ENCODE peak calls at places on chromosomes 6 and 20, in six cellular contexts. T is ascending aorta, Z is B cell, P is fibroblast of mammary gland, O is heart right ventricle, S is Caco-2. Q is an unnamed sample.

GRCh38 chr6:151288711-151289398 is 49.1 kb downstream of the AKAP12 start:
- DNase-seq in S (no peak), O (no peak), Z (no peak), T (no peak), P (no peak), Q (no peak)

GRCh38 chr6:139637766-139638165 is 263.3 kb upstream of the CITED2 start:
- DNase-seq in Z (no peak), S (no peak), P (no peak), T (no peak), O (no peak), Q (no peak)

GRCh38 chr20:58717278-58718091 is 24.9 kb downstream of the NPEPL1 start:
- DNase-seq in S (no peak), P (no peak), T (no peak), O (no peak), Z (no peak), Q (peak; percentile 15)

GRCh38 chr20:36082516-36082915 is 72.0 kb upstream of the EPB41L1 start:
- DNase-seq in O (no peak), T (no peak), P (no peak), S (peak; percentile 90), Z (no peak), Q (no peak)

GRCh38 chr6:166567107-166567506 is 19.4 kb downstream of the RAMACL start:
- DNase-seq in O (no peak), P (peak; percentile 100), Z (no peak), T (no peak), S (no peak), Q (no peak)

GRCh38 chr6:10451828-10452509 is 37.1 kb upstream of the TFAP2A start:
- DNase-seq in Z (no peak), T (no peak), O (no peak), P (peak; percentile 30), S (no peak), Q (no peak)

GRCh38 chr6:150667977-150668716 is 68.5 kb downstream of the PLEKHG1 start:
- DNase-seq in Z (no peak), O (peak; percentile 83), T (peak; percentile 61), S (peak; percentile 87), P (peak; percentile 72), Q (no peak)

GRCh38 chr6:108653864-108654402 is 93.2 kb downstream of the FOXO3 start:
- DNase-seq in P (peak; percentile 66), O (peak; percentile 61), T (no peak), Z (no peak), S (no peak), Q (no peak)

GRCh38 chr6:81304486-81304885 is 448.0 kb downstream of the TENT5A start:
- DNase-seq in Z (no peak), S (no peak), O (no peak), P (peak; percentile 22), T (no peak), Q (no peak)

GRCh38 chr20:11216451-11217314 is 542.9 kb upstream of the JAG1 start:
- DNase-seq in S (peak; percentile 86), P (no peak), T (no peak), Z (no peak), O (no peak), Q (no peak)

GRCh38 chr6:705047-705446 is 12.1 kb upstream of the EXOC2 start:
- DNase-seq in O (no peak), T (no peak), S (no peak), P (no peak), Z (no peak), Q (no peak)

GRCh38 chr20:4324611-4325238 is 309.4 kb upstream of the RNF24 start:
- DNase-seq in S (no peak), T (no peak), P (peak; percentile 16), Z (no peak), O (no peak), Q (no peak)

GRCh38 chr20:4876731-4877130 is 124.6 kb downstream of the SLC23A2 start:
- DNase-seq in Z (no peak), P (no peak), O (no peak), T (no peak), S (peak; percentile 57), Q (no peak)

GRCh38 chr6:74447013-74447412 is 751.0 kb downstream of the CD109 start:
- DNase-seq in S (no peak), P (peak; percentile 12), O (no peak), Z (no peak), T (no peak), Q (peak; percentile 41)

GRCh38 chr6:44826277-44826676 is 438.8 kb downstream of the CDC5L start:
- DNase-seq in O (no peak), T (no peak), P (no peak), S (no peak), Z (no peak), Q (no peak)

GRCh38 chr6:138331444-138331843 is 46.3 kb upstream of the SMIM28 start:
- DNase-seq in T (no peak), Z (no peak), O (no peak), S (no peak), P (no peak), Q (no peak)

GRCh38 chr6:2831392-2831791 is 10.3 kb downstream of the SERPINB1 start:
- DNase-seq in O (no peak), P (no peak), Z (no peak), S (no peak), T (no peak), Q (no peak)

GRCh38 chr6:141790921-141791320 is 341.8 kb upstream of the GJE1 start:
- DNase-seq in T (no peak), O (no peak), P (no peak), Z (no peak), S (no peak), Q (no peak)

GRCh38 chr6:36382976-36383375 is 4.5 kb downstream of the ETV7 start:
- DNase-seq in Z (no peak), S (no peak), T (no peak), P (no peak), O (no peak), Q (no peak)

GRCh38 chr6:91539451-91539850 is 952.6 kb upstream of the MAP3K7 start:
- DNase-seq in Z (no peak), T (no peak), P (no peak), O (no peak), S (no peak), Q (no peak)

GRCh38 chr6:19873031-19873430 is 35.9 kb downstream of the ID4 start:
- DNase-seq in S (no peak), T (no peak), O (no peak), Z (no peak), P (peak; percentile 5), Q (no peak)

GRCh38 chr20:36854343-36855240 is 21.3 kb upstream of the TLDC2 start:
- DNase-seq in T (no peak), P (peak; percentile 42), Z (no peak), O (peak; percentile 54), S (no peak), Q (no peak)

GRCh38 chr6:82588020-82588419 is 224.4 kb downstream of the TPBG start:
- DNase-seq in S (peak; percentile 35), P (peak; percentile 19), Z (no peak), O (no peak), T (no peak), Q (no peak)

GRCh38 chr20:8693709-8694108 is 375.2 kb upstream of the PLCB4 start:
- DNase-seq in Z (no peak), P (peak; percentile 85), O (no peak), S (no peak), T (no peak), Q (no peak)

GRCh38 chr6:45116714-45117410 is 211.3 kb upstream of the RUNX2 start:
- DNase-seq in O (no peak), S (no peak), P (peak; percentile 84), T (no peak), Z (no peak), Q (no peak)

GRCh38 chr6:110178626-110179405 is 654 bp downstream of the WASF1 start:
- DNase-seq in O (peak; percentile 30), Z (peak; percentile 68), T (no peak), S (peak; percentile 33), P (peak; percentile 67), Q (peak; percentile 40)
- TF ChIP-seq CTCF in O (peak; percentile 47), Z (peak; percentile 62), T (peak; percentile 60), S (peak; percentile 32), P (peak; percentile 78), Q (peak; percentile 63)

GRCh38 chr6:32971581-32972352 is 3.4 kb downstream of the BRD2 start:
- DNase-seq in S (peak; percentile 99), O (peak; percentile 99), P (peak; percentile 100), T (peak; percentile 99), Z (peak; percentile 100), Q (peak; percentile 94)
- TF ChIP-seq CTCF in S (no peak), O (no peak), P (no peak), T (peak; percentile 19), Z (no peak), Q (no peak)

DNA sequence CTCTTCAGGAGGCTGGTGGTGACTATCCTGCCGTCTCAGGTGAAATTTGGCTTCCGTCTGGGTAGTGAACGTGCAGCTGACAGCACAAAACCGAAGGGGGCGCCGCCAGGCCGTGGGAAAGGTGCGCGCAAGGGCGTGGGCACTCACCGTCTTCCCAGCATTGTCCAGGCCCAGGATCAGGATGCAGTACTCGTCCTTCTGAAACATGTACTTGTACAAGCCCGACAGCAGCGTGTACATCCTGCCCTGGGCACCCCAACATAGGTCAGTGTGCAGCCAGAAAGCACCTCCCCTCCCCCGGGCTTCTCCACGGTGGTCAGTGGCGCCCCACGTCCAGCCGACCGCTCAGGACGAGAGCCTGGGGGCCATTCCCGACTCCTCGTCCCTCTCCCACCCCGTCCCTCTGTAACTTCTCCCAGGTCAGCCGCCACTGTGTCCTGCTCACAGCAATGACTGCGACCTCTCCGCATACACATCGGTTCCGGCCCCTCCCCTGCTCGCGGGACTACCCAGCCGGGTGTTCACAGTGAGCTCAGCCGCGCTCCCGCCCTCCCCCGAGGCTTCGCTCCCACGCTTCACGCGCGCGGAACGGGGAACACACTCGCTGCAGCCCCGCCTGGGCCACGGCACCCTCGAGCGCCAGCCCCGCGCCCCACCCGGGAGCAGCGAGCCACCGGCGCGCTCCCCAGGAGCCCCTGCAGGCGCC is 771 bp downstream of the ARFRP1 start:
- DNase-seq in T (no peak), O (peak; percentile 38), P (peak; percentile 46), Z (peak; percentile 40), S (peak; percentile 81), Q (peak; percentile 76)
- TF ChIP-seq CTCF in T (no peak), O (no peak), P (peak; percentile 10), Z (peak; percentile 37), S (peak; percentile 39), Q (peak; percentile 90)

GRCh38 chr20:51661609-51662178 is 106.5 kb downstream of the ATP9A start:
- DNase-seq in Z (no peak), T (no peak), S (peak; percentile 87), P (peak; percentile 82), O (no peak), Q (peak; percentile 56)

GRCh38 chr20:51654495-51654894 is 112.0 kb upstream of the NFATC2 start:
- DNase-seq in Z (no peak), O (no peak), P (no peak), T (no peak), S (no peak), Q (no peak)

GRCh38 chr20:51656726-51657260 is 111.4 kb downstream of the ATP9A start:
- DNase-seq in S (no peak), T (no peak), Z (no peak), P (no peak), O (no peak), Q (no peak)

GRCh38 chr20:51660741-51661608 is 107.2 kb downstream of the ATP9A start:
- DNase-seq in P (peak; percentile 97), S (no peak), T (no peak), Z (no peak), O (no peak), Q (no peak)

GRCh38 chr20:51659491-51660050 is 108.6 kb downstream of the ATP9A start:
- DNase-seq in Z (no peak), T (no peak), O (no peak), P (peak; percentile 57), S (no peak), Q (no peak)
- TF ChIP-seq CTCF in Z (no peak), T (no peak), O (no peak), P (no peak), S (no peak), Q (no peak)

GRCh38 chr20:728022-728944 is 40.0 kb downstream of the SLC52A3 start:
- DNase-seq in Z (no peak), S (peak; percentile 71), T (no peak), P (peak; percentile 22), O (peak; percentile 66), Q (peak; percentile 81)
- TF ChIP-seq CTCF in Z (peak; percentile 44), S (peak; percentile 74), T (no peak), P (peak; percentile 45), O (peak; percentile 65), Q (peak; percentile 74)

Q was measured in GM13977.